ENCODE peak calls at places on chromosomes 6 and 20, in six cellular contexts. One of them, this sample, is unnamed.

GRCh38 chr6:129432738-129433137 is 277.2 kb downstream of the ARHGAP18 start:
- DNase-seq in tibial nerve: no peak
- DNase-seq in esophagus muscularis mucosa: no peak
- DNase-seq in brain microvascular endothelial cell: no peak
- DNase-seq in pancreas: no peak
- DNase-seq in A549: peak; percentile 13
- DNase-seq in this sample: no peak

GRCh38 chr20:25252686-25253421 is 5.0 kb downstream of the PYGB start:
- DNase-seq in pancreas: no peak
- DNase-seq in brain microvascular endothelial cell: no peak
- DNase-seq in tibial nerve: no peak
- DNase-seq in A549: no peak
- DNase-seq in esophagus muscularis mucosa: no peak
- DNase-seq in this sample: no peak

GRCh38 chr6:11971154-11971553 is 41.0 kb upstream of the HIVEP1 start:
- DNase-seq in tibial nerve: no peak
- DNase-seq in esophagus muscularis mucosa: no peak
- DNase-seq in A549: no peak
- DNase-seq in brain microvascular endothelial cell: peak; percentile 94
- DNase-seq in pancreas: no peak
- DNase-seq in this sample: no peak

GRCh38 chr6:37822851-37823682 is 3.5 kb downstream of the ZFAND3 start:
- DNase-seq in pancreas: no peak
- DNase-seq in tibial nerve: no peak
- DNase-seq in esophagus muscularis mucosa: no peak
- DNase-seq in A549: no peak
- DNase-seq in brain microvascular endothelial cell: peak; percentile 14
- DNase-seq in this sample: no peak

GRCh38 chr20:6075428-6076219 is 21.8 kb upstream of the LRRN4 start:
- DNase-seq in tibial nerve: no peak
- DNase-seq in brain microvascular endothelial cell: no peak
- DNase-seq in pancreas: no peak
- DNase-seq in esophagus muscularis mucosa: no peak
- DNase-seq in A549: no peak
- DNase-seq in this sample: no peak

GRCh38 chr20:31819083-31819784 is at the start of gene MYLK2:
- DNase-seq in brain microvascular endothelial cell: no peak
- DNase-seq in tibial nerve: no peak
- DNase-seq in A549: no peak
- DNase-seq in pancreas: peak; percentile 74
- DNase-seq in esophagus muscularis mucosa: no peak
- DNase-seq in this sample: no peak

GRCh38 chr6:30889921-30890645 is 5.8 kb downstream of the DDR1 start:
- DNase-seq in brain microvascular endothelial cell: no peak
- DNase-seq in tibial nerve: no peak
- DNase-seq in pancreas: peak; percentile 17
- DNase-seq in esophagus muscularis mucosa: no peak
- DNase-seq in A549: no peak
- DNase-seq in this sample: no peak

GRCh38 chr20:45070932-45071632 is 29.8 kb downstream of the KCNS1 start:
- DNase-seq in A549: no peak
- DNase-seq in tibial nerve: no peak
- DNase-seq in pancreas: no peak
- DNase-seq in brain microvascular endothelial cell: peak; percentile 47
- DNase-seq in esophagus muscularis mucosa: no peak
- DNase-seq in this sample: no peak

GRCh38 chr6:148565931-148566663 is 180.7 kb upstream of the UST start:
- DNase-seq in tibial nerve: no peak
- DNase-seq in brain microvascular endothelial cell: peak; percentile 95
- DNase-seq in pancreas: no peak
- DNase-seq in esophagus muscularis mucosa: no peak
- DNase-seq in A549: no peak
- DNase-seq in this sample: no peak

GRCh38 chr20:53829086-53829703 is 235.6 kb upstream of the ZNF217 start:
- DNase-seq in pancreas: no peak
- DNase-seq in brain microvascular endothelial cell: peak; percentile 92
- DNase-seq in A549: peak; percentile 91
- DNase-seq in esophagus muscularis mucosa: no peak
- DNase-seq in tibial nerve: peak; percentile 38
- DNase-seq in this sample: no peak

GRCh38 chr6:152146385-152146784 is 338.9 kb downstream of the ESR1 start:
- DNase-seq in A549: no peak
- DNase-seq in pancreas: no peak
- DNase-seq in esophagus muscularis mucosa: no peak
- DNase-seq in tibial nerve: no peak
- DNase-seq in brain microvascular endothelial cell: peak; percentile 83
- DNase-seq in this sample: no peak

GRCh38 chr6:20571261-20571660 is 37.0 kb downstream of the CDKAL1 start:
- DNase-seq in A549: no peak
- DNase-seq in brain microvascular endothelial cell: no peak
- DNase-seq in tibial nerve: no peak
- DNase-seq in esophagus muscularis mucosa: no peak
- DNase-seq in pancreas: no peak
- DNase-seq in this sample: no peak

GRCh38 chr6:16776394-16777017 is 15.2 kb upstream of the ATXN1 start:
- DNase-seq in A549: no peak
- DNase-seq in pancreas: no peak
- DNase-seq in brain microvascular endothelial cell: no peak
- DNase-seq in esophagus muscularis mucosa: no peak
- DNase-seq in tibial nerve: no peak
- DNase-seq in this sample: no peak

GRCh38 chr20:32792316-32792715 is 27.4 kb upstream of the MAPRE1 start:
- DNase-seq in A549: no peak
- DNase-seq in brain microvascular endothelial cell: peak; percentile 38
- DNase-seq in tibial nerve: no peak
- DNase-seq in esophagus muscularis mucosa: no peak
- DNase-seq in pancreas: no peak
- DNase-seq in this sample: no peak

GRCh38 chr20:10511507-10512231 is 76.6 kb downstream of the SLX4IP start:
- DNase-seq in brain microvascular endothelial cell: peak; percentile 98
- DNase-seq in tibial nerve: peak; percentile 91
- DNase-seq in esophagus muscularis mucosa: no peak
- DNase-seq in pancreas: peak; percentile 71
- DNase-seq in A549: peak; percentile 95
- DNase-seq in this sample: peak; percentile 76

GRCh38 chr6:112221561-112221960 is 32.8 kb downstream of the LAMA4 start:
- DNase-seq in tibial nerve: no peak
- DNase-seq in esophagus muscularis mucosa: no peak
- DNase-seq in brain microvascular endothelial cell: no peak
- DNase-seq in A549: no peak
- DNase-seq in pancreas: no peak
- DNase-seq in this sample: no peak

GRCh38 chr6:112934433-112935327 is 587.5 kb downstream of the RFPL4B start:
- DNase-seq in brain microvascular endothelial cell: no peak
- DNase-seq in tibial nerve: no peak
- DNase-seq in A549: no peak
- DNase-seq in pancreas: no peak
- DNase-seq in esophagus muscularis mucosa: no peak
- DNase-seq in this sample: no peak

DNA sequence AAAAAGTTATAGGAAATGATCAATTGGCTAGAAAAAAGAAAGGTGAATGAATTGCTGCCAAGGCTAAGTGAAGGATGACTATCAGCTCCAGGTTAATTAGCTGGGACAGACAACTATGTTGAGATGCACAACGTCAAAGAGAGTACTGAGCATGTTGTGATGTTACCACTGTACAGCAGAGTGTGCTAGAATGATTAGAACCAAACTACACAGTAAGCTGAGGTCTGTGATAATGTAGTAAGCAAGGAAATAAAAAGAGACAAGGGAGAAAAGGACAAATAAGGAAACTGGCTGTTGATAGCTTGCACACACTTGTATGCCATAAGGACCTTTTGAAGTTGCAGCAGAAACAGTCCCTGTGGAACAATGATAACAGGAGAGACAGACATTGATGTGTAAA is 189.7 kb downstream of the CENPW start:
- DNase-seq in tibial nerve: no peak
- DNase-seq in pancreas: no peak
- DNase-seq in A549: peak; percentile 4
- DNase-seq in esophagus muscularis mucosa: no peak
- DNase-seq in brain microvascular endothelial cell: no peak
- DNase-seq in this sample: no peak
- TF ChIP-seq CTCF in tibial nerve: no peak
- TF ChIP-seq CTCF in pancreas: no peak
- TF ChIP-seq CTCF in A549: no peak
- TF ChIP-seq CTCF in esophagus muscularis mucosa: no peak
- TF ChIP-seq CTCF in brain microvascular endothelial cell: no peak
- TF ChIP-seq CTCF in this sample: no peak

DNA sequence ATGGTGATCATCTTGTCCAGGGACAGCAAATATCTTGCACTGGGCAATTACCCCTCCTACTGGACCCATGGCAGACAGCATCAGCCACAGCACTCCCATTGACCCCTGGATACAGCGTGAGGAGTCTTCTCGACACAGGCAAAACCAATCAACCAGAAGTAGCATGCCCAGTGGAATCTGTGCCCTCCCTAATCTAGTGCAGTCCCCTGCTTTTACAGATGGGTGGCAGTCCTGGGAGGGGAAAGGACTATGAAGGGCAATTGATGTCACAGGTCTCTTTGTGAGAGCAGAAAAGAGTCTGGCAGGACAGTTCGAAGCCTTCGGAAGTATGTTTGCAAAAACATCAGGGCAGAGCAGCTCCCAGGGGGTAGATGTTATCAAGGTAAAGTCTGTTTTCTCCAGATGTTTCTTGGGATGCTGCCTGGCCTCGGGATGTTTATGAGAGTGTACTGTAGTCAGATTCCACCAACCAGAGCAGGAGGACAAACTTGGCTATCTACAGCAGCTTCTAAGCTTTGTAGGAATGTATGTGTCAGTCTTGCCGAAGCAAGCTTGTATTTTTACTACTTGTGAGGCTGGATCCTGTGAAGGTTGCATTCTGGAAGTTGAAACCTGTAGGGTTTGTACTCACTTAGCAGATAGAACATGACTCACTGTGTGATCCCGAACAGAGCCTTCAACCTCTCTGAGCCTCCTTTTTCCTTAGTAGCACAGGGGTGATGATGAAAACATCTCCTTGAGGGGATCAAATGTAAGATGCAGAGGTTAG is 63.0 kb upstream of the MYL9 start:
- DNase-seq in A549: no peak
- DNase-seq in brain microvascular endothelial cell: peak; percentile 38
- DNase-seq in tibial nerve: no peak
- DNase-seq in pancreas: no peak
- DNase-seq in esophagus muscularis mucosa: no peak
- DNase-seq in this sample: no peak
- TF ChIP-seq CTCF in A549: no peak
- TF ChIP-seq CTCF in brain microvascular endothelial cell: peak; percentile 19
- TF ChIP-seq CTCF in tibial nerve: no peak
- TF ChIP-seq CTCF in pancreas: no peak
- TF ChIP-seq CTCF in esophagus muscularis mucosa: no peak
- TF ChIP-seq CTCF in this sample: no peak

GRCh38 chr6:27754408-27754782 is 157.8 kb downstream of the OR2B2 start:
- DNase-seq in tibial nerve: no peak
- DNase-seq in pancreas: no peak
- DNase-seq in brain microvascular endothelial cell: no peak
- DNase-seq in A549: no peak
- DNase-seq in esophagus muscularis mucosa: no peak
- DNase-seq in this sample: no peak
- TF ChIP-seq CTCF in tibial nerve: no peak
- TF ChIP-seq CTCF in pancreas: no peak
- TF ChIP-seq CTCF in brain microvascular endothelial cell: no peak
- TF ChIP-seq CTCF in A549: no peak
- TF ChIP-seq CTCF in esophagus muscularis mucosa: no peak
- TF ChIP-seq CTCF in this sample: no peak

GRCh38 chr6:29414588-29414987 is at the start of gene OR12D1:
- DNase-seq in esophagus muscularis mucosa: no peak
- DNase-seq in tibial nerve: no peak
- DNase-seq in A549: no peak
- DNase-seq in brain microvascular endothelial cell: no peak
- DNase-seq in pancreas: no peak
- DNase-seq in this sample: no peak
- TF ChIP-seq CTCF in esophagus muscularis mucosa: no peak
- TF ChIP-seq CTCF in tibial nerve: no peak
- TF ChIP-seq CTCF in A549: no peak
- TF ChIP-seq CTCF in brain microvascular endothelial cell: peak; percentile 27
- TF ChIP-seq CTCF in pancreas: peak; percentile 15
- TF ChIP-seq CTCF in this sample: no peak

GRCh38 chr6:10413850-10414765 is 766 bp downstream of the TFAP2A start:
- DNase-seq in A549: peak; percentile 79
- DNase-seq in pancreas: no peak
- DNase-seq in brain microvascular endothelial cell: no peak
- DNase-seq in tibial nerve: no peak
- DNase-seq in esophagus muscularis mucosa: no peak
- DNase-seq in this sample: no peak
- TF ChIP-seq CTCF in A549: peak; percentile 32
- TF ChIP-seq CTCF in pancreas: no peak
- TF ChIP-seq CTCF in brain microvascular endothelial cell: peak; percentile 50
- TF ChIP-seq CTCF in tibial nerve: no peak
- TF ChIP-seq CTCF in esophagus muscularis mucosa: no peak
- TF ChIP-seq CTCF in this sample: no peak

GRCh38 chr6:27608916-27609883 is 136.3 kb upstream of the ZNF184 start:
- DNase-seq in brain microvascular endothelial cell: peak; percentile 77
- DNase-seq in A549: peak; percentile 78
- DNase-seq in esophagus muscularis mucosa: no peak
- DNase-seq in pancreas: peak; percentile 17
- DNase-seq in tibial nerve: no peak
- DNase-seq in this sample: no peak
- TF ChIP-seq CTCF in brain microvascular endothelial cell: peak; percentile 83
- TF ChIP-seq CTCF in A549: peak; percentile 71
- TF ChIP-seq CTCF in esophagus muscularis mucosa: no peak
- TF ChIP-seq CTCF in pancreas: no peak
- TF ChIP-seq CTCF in tibial nerve: no peak
- TF ChIP-seq CTCF in this sample: peak; percentile 26

DNA sequence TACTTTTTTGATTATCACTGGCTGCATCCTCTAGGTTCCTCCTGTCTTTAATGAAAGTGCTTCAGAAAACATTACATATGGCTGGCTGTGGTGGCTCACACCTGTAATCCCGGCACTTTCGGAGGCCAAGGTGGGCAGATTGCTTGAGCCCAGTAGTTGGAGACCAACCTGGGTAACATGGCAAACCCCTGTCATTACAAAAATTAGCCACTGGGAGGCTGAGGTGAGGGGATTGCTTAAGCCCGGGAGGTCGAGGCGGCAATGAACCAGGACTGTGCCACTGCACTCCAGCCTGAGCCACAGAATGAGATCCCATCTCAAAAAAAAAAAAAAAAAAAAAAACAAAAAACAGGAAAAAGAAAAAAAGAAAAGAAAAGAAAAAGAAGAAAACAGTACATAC is 35.3 kb downstream of the BEND3 start:
- DNase-seq in A549: peak; percentile 5
- DNase-seq in pancreas: no peak
- DNase-seq in brain microvascular endothelial cell: no peak
- DNase-seq in esophagus muscularis mucosa: no peak
- DNase-seq in tibial nerve: no peak
- DNase-seq in this sample: no peak
- TF ChIP-seq CTCF in A549: no peak
- TF ChIP-seq CTCF in pancreas: no peak
- TF ChIP-seq CTCF in brain microvascular endothelial cell: peak; percentile 50
- TF ChIP-seq CTCF in esophagus muscularis mucosa: no peak
- TF ChIP-seq CTCF in tibial nerve: no peak
- TF ChIP-seq CTCF in this sample: no peak

This sample was measured in natural killer cell.